ENCODE peak calls at places on chromosomes 2 and 18, in four cellular contexts. X is NCI-H510A, T is HT-29, V is aorta. N is an unnamed sample.

GRCh38 chr2:21916934-21917522 is 793.3 kb downstream of the TDRD15 start:
- DNase-seq in X (no peak), V (no peak), T (peak), N (no peak)

GRCh38 chr2:126864861-126865260 is 33.8 kb upstream of the TEX51 start:
- DNase-seq in T (peak), X (no peak), V (no peak), N (no peak)

GRCh38 chr2:72182547-72183460 is 35.1 kb upstream of the CYP26B1 start:
- DNase-seq in V (no peak), T (no peak), X (no peak), N (no peak)

GRCh38 chr2:234494361-234495075 is 2.4 kb downstream of the ARL4C start:
- DNase-seq in V (no peak), X (peak), T (no peak), N (peak)

GRCh38 chr2:159456500-159457426 is 159.6 kb downstream of the BAZ2B start:
- DNase-seq in T (no peak), V (no peak), X (no peak), N (no peak)

GRCh38 chr18:61735564-61736102 is 157.2 kb downstream of the RNF152 start:
- DNase-seq in X (no peak), T (no peak), V (no peak), N (no peak)

GRCh38 chr2:88913280-88913679 is 221.8 kb downstream of the RPIA start:
- DNase-seq in X (no peak), V (no peak), T (no peak), N (no peak)

GRCh38 chr2:229586012-229586411 is 128.3 kb downstream of the DNER start:
- DNase-seq in T (no peak), X (no peak), V (no peak), N (no peak)

GRCh38 chr2:9714630-9715214 is 83.9 kb upstream of the YWHAQ start:
- DNase-seq in X (peak), T (no peak), V (no peak), N (no peak)

GRCh38 chr2:241410739-241411176 is 54.7 kb downstream of the FARP2 start:
- DNase-seq in V (no peak), X (no peak), T (no peak), N (no peak)

GRCh38 chr2:239440511-239440959 is 39.7 kb upstream of the HDAC4 start:
- DNase-seq in X (no peak), T (no peak), V (no peak), N (no peak)

GRCh38 chr2:10452334-10452733 is 4.2 kb upstream of the ODC1 start:
- DNase-seq in V (no peak), T (peak), X (peak), N (peak)

GRCh38 chr2:231161252-231162035 is 36.6 kb upstream of the HTR2B start:
- DNase-seq in V (no peak), X (no peak), T (no peak), N (no peak)

GRCh38 chr2:111160758-111161157 is 40.0 kb downstream of the BCL2L11 start:
- DNase-seq in X (no peak), T (no peak), V (no peak), N (no peak)

GRCh38 chr2:171688129-171688465 is 828 bp downstream of the DYNC1I2 start:
- DNase-seq in V (no peak), X (no peak), T (peak), N (no peak)

GRCh38 chr2:49973917-49974368 is 819.6 kb upstream of the FSHR start:
- DNase-seq in V (peak), T (peak), X (no peak), N (peak)

GRCh38 chr2:36672199-36672598 is 24.3 kb upstream of the VIT start:
- DNase-seq in T (peak), V (no peak), X (no peak), N (no peak)

GRCh38 chr2:128421286-128421685 is 102.6 kb upstream of the HS6ST1 start:
- DNase-seq in T (no peak), X (no peak), V (peak), N (no peak)

GRCh38 chr2:110115291-110116032 is at the start of gene MALL:
- DNase-seq in T (peak), V (no peak), X (peak), N (peak)

GRCh38 chr2:217804786-217805678 is 197.8 kb downstream of the TNS1 start:
- DNase-seq in T (no peak), X (no peak), V (peak), N (no peak)

GRCh38 chr2:120435671-120436459 is 89.9 kb downstream of the INHBB start:
- DNase-seq in X (no peak), V (no peak), T (no peak), N (no peak)

GRCh38 chr18:12441475-12442035 is 33.8 kb downstream of the PRELID3A start:
- DNase-seq in X (no peak), V (no peak), T (no peak), N (no peak)

GRCh38 chr2:236731767-236732580 is 162.3 kb downstream of the ACKR3 start:
- DNase-seq in T (no peak), X (no peak), V (peak), N (no peak)

GRCh38 chr2:24676493-24676892 is 116.7 kb downstream of the PTRHD1 start:
- DNase-seq in T (no peak), X (no peak), V (no peak), N (no peak)

GRCh38 chr2:191063584-191063983 is 49.6 kb upstream of the STAT1 start:
- DNase-seq in T (no peak), V (no peak), X (no peak), N (no peak)

GRCh38 chr18:54740146-54740844 is 88.0 kb upstream of the RAB27B start:
- DNase-seq in T (peak), X (no peak), V (no peak), N (no peak)

GRCh38 chr2:69213832-69214231 is 173.2 kb downstream of the GFPT1 start:
- DNase-seq in T (no peak), V (no peak), X (no peak), N (no peak)

GRCh38 chr18:36871801-36872200 is 42.9 kb downstream of the KIAA1328 start:
- DNase-seq in V (no peak), T (no peak), X (no peak), N (no peak)

GRCh38 chr2:168521342-168521741 is 65.3 kb downstream of the CERS6 start:
- DNase-seq in X (peak), V (no peak), T (no peak), N (no peak)

N was measured in NCI-H2029.